ENCODE peak calls at places on chromosomes 11 and 22, in seven cellular contexts. Z is stomach; E is A549; U is CD4-positive, alpha-beta memory T cell; W is CD8-positive, alpha-beta memory T cell; P is left cardiac atrium; Y is GM04503. B is an unnamed sample.

GRCh38 chr22:45196926-45197605 is 33.3 kb downstream of the NUP50 start:
- DNase-seq in W (no peak), Y (no peak), U (no peak), E (no peak), P (no peak), Z (no peak), B (no peak)

GRCh38 chr22:46909237-46910030 is 147.0 kb downstream of the TBC1D22A start:
- DNase-seq in Z (no peak), E (no peak), U (no peak), Y (no peak), P (no peak), W (no peak), B (no peak)

GRCh38 chr11:79493555-79494171 is 52.8 kb upstream of the TENM4 start:
- DNase-seq in Z (peak; percentile 72), U (peak; percentile 4), W (peak; percentile 3), E (peak; percentile 68), Y (peak; percentile 5), P (peak; percentile 62), B (no peak)

GRCh38 chr11:34208266-34209135 is 103.1 kb downstream of the NAT10 start:
- DNase-seq in Y (no peak), Z (no peak), P (no peak), W (no peak), U (no peak), E (peak; percentile 50), B (no peak)

GRCh38 chr11:64186205-64187165 is 514 bp downstream of the STIP1 start:
- DNase-seq in E (no peak), U (peak; percentile 36), Y (no peak), Z (no peak), P (no peak), W (no peak), B (no peak)

GRCh38 chr11:87456499-87456898 is 418.8 kb downstream of the TMEM135 start:
- DNase-seq in W (no peak), Z (no peak), E (no peak), P (no peak), Y (no peak), U (no peak), B (no peak)

GRCh38 chr11:64804346-64805210 is 1.6 kb upstream of the MAP4K2 start:
- DNase-seq in Z (no peak), Y (no peak), W (no peak), P (no peak), U (no peak), E (peak; percentile 49), B (no peak)

GRCh38 chr11:88420165-88420781 is 82.7 kb upstream of the CTSC start:
- DNase-seq in W (no peak), U (no peak), E (no peak), P (peak; percentile 49), Z (no peak), Y (peak; percentile 78), B (no peak)

GRCh38 chr22:36267058-36267457 is 14.1 kb downstream of the APOL1 start:
- DNase-seq in E (no peak), Y (no peak), Z (no peak), W (no peak), P (no peak), U (no peak), B (no peak)

GRCh38 chr11:45593992-45594391 is 71.4 kb downstream of the CHST1 start:
- DNase-seq in Y (no peak), U (no peak), E (peak; percentile 49), Z (no peak), W (no peak), P (no peak), B (no peak)

GRCh38 chr11:10454902-10455631 is at the start of gene AMPD3:
- DNase-seq in U (no peak), P (no peak), Z (no peak), W (no peak), E (peak; percentile 82), Y (peak; percentile 92), B (no peak)

GRCh38 chr11:12636871-12637410 is 37.3 kb upstream of the TEAD1 start:
- DNase-seq in U (no peak), Z (no peak), P (no peak), Y (no peak), W (no peak), E (no peak), B (no peak)

GRCh38 chr11:95092549-95093324 is 3.1 kb downstream of the ENDOD1 start:
- DNase-seq in W (no peak), P (no peak), Z (no peak), Y (peak; percentile 27), E (peak; percentile 46), U (peak; percentile 19), B (no peak)

GRCh38 chr11:57499413-57499982 is 16.0 kb downstream of the SLC43A1 start:
- DNase-seq in P (peak; percentile 97), E (peak; percentile 83), U (no peak), W (no peak), Y (peak; percentile 43), Z (peak; percentile 97), B (peak; percentile 99)

GRCh38 chr11:85949798-85950197 is 94.6 kb downstream of the CCDC83 start:
- DNase-seq in Z (no peak), U (no peak), W (no peak), Y (no peak), E (no peak), P (no peak), B (no peak)

GRCh38 chr11:72373163-72373562 is 61.2 kb downstream of the CLPB start:
- DNase-seq in W (no peak), P (no peak), Y (no peak), U (no peak), Z (no peak), E (no peak), B (no peak)

GRCh38 chr11:61773356-61773755 is 19.0 kb downstream of the TMEM258 start:
- DNase-seq in E (no peak), Z (no peak), W (no peak), P (no peak), U (no peak), Y (no peak), B (no peak)

GRCh38 chr11:119641991-119642745 is 86.8 kb downstream of the NECTIN1 start:
- DNase-seq in W (no peak), U (no peak), Z (no peak), P (no peak), Y (no peak), E (peak; percentile 30), B (no peak)

GRCh38 chr11:123407124-123407995 is 22.7 kb upstream of the GRAMD1B start:
- DNase-seq in W (peak; percentile 35), Z (peak; percentile 73), P (peak; percentile 68), E (peak; percentile 82), U (peak; percentile 71), Y (no peak), B (no peak)

GRCh38 chr11:126570489-126570888 is 215.0 kb downstream of the ST3GAL4 start:
- DNase-seq in E (no peak), U (no peak), W (no peak), P (no peak), Z (no peak), Y (no peak), B (no peak)

GRCh38 chr11:130817608-130817944 is 98.7 kb downstream of the SNX19 start:
- DNase-seq in P (no peak), Y (peak; percentile 47), E (no peak), U (no peak), W (no peak), Z (no peak), B (no peak)

GRCh38 chr11:68436985-68437926 is 23.3 kb upstream of the PPP6R3 start:
- DNase-seq in Z (no peak), Y (peak; percentile 43), P (peak; percentile 81), W (no peak), E (peak; percentile 37), U (no peak), B (no peak)

GRCh38 chr22:42519544-42520237 is at the start of gene RRP7A:
- DNase-seq in Y (no peak), E (peak; percentile 76), Z (peak; percentile 85), W (peak; percentile 90), U (peak; percentile 81), P (peak; percentile 87), B (peak; percentile 93)

GRCh38 chr22:29617922-29618629 is 14.6 kb downstream of the NF2 start:
- DNase-seq in P (no peak), U (no peak), W (no peak), Z (no peak), E (no peak), Y (no peak), B (no peak)

GRCh38 chr11:65452806-65453490 is 30.4 kb downstream of the NEAT1 start:
- DNase-seq in W (no peak), E (peak; percentile 65), P (peak; percentile 42), Y (peak; percentile 92), Z (no peak), U (no peak), B (no peak)

GRCh38 chr22:49241174-49241851 is 586.4 kb downstream of the BRD1 start:
- DNase-seq in W (no peak), U (no peak), E (no peak), Z (no peak), Y (no peak), P (no peak), B (peak; percentile 70)

GRCh38 chr11:69013009-69013951 is at the start of gene MRGPRF:
- DNase-seq in W (no peak), U (no peak), Y (no peak), Z (peak; percentile 67), P (peak; percentile 92), E (peak; percentile 30), B (peak; percentile 98)

GRCh38 chr22:46688949-46689348 is 49.1 kb downstream of the CERK start:
- DNase-seq in U (no peak), Y (no peak), Z (peak; percentile 34), P (no peak), W (no peak), E (no peak), B (no peak)

GRCh38 chr11:47464479-47464878 is 15.5 kb upstream of the RAPSN start:
- DNase-seq in U (no peak), W (no peak), Z (no peak), P (no peak), Y (no peak), E (no peak), B (no peak)

GRCh38 chr11:102143867-102144266 is 33.6 kb downstream of the YAP1 start:
- DNase-seq in E (no peak), U (no peak), W (no peak), Y (no peak), P (no peak), Z (no peak), B (no peak)

GRCh38 chr11:66363805-66364535 is 7.6 kb downstream of the SLC29A2 start:
- DNase-seq in P (no peak), W (peak; percentile 41), Z (peak; percentile 55), Y (no peak), U (peak; percentile 44), E (peak; percentile 64), B (no peak)

GRCh38 chr11:105665281-105665680 is 55.4 kb downstream of the GRIA4 start:
- DNase-seq in P (no peak), Y (no peak), U (no peak), Z (no peak), W (no peak), E (no peak), B (no peak)

GRCh38 chr11:61695917-61696316 is 15.7 kb downstream of the DAGLA start:
- DNase-seq in E (peak; percentile 74), W (peak; percentile 87), Y (no peak), P (peak; percentile 90), U (peak; percentile 94), Z (peak; percentile 78), B (peak; percentile 93)

GRCh38 chr22:31102441-31103081 is 4.8 kb downstream of the SELENOM start:
- DNase-seq in Z (peak; percentile 69), W (no peak), U (no peak), Y (peak; percentile 87), E (peak; percentile 57), P (peak; percentile 79), B (peak; percentile 97)

GRCh38 chr11:56950510-56950909 is 38.2 kb upstream of the OR5AK2 start:
- DNase-seq in U (no peak), P (no peak), E (no peak), Y (no peak), W (no peak), Z (no peak), B (no peak)

GRCh38 chr22:20422965-20423635 is 14.5 kb downstream of the SCARF2 start:
- DNase-seq in Z (peak; percentile 78), Y (peak; percentile 57), W (no peak), P (peak; percentile 53), U (no peak), E (no peak), B (no peak)

GRCh38 chr11:17810736-17811135 is 76.2 kb downstream of the KCNC1 start:
- DNase-seq in E (no peak), U (no peak), Z (no peak), W (no peak), P (no peak), Y (no peak), B (no peak)

GRCh38 chr11:119790476-119790875 is 61.5 kb upstream of the NECTIN1 start:
- DNase-seq in E (no peak), P (peak; percentile 6), W (no peak), Z (no peak), Y (no peak), U (no peak), B (no peak)